ENCODE peak calls at places on chromosomes 5 and 9, in six cellular contexts. One of them, this sample, is unnamed.

GRCh38 chr5:176884571-176884890 is 14.6 kb downstream of the HK3 start:
- DNase-seq in foreskin fibroblast: no peak
- DNase-seq in posterior vena cava: peak; percentile 35
- DNase-seq in HAP-1: no peak
- DNase-seq in CD14-positive monocyte: no peak
- DNase-seq in CD8-positive, alpha-beta memory T cell: no peak
- DNase-seq in this sample: no peak

GRCh38 chr9:137354845-137355420 is 52.9 kb upstream of the NRARP start:
- DNase-seq in CD14-positive monocyte: no peak
- DNase-seq in HAP-1: no peak
- DNase-seq in CD8-positive, alpha-beta memory T cell: no peak
- DNase-seq in foreskin fibroblast: no peak
- DNase-seq in posterior vena cava: peak; percentile 78
- DNase-seq in this sample: no peak

GRCh38 chr9:4108708-4109444 is 191.0 kb downstream of the GLIS3 start:
- DNase-seq in HAP-1: peak; percentile 63
- DNase-seq in foreskin fibroblast: no peak
- DNase-seq in CD14-positive monocyte: no peak
- DNase-seq in CD8-positive, alpha-beta memory T cell: no peak
- DNase-seq in posterior vena cava: no peak
- DNase-seq in this sample: no peak

GRCh38 chr5:124399426-124399961 is 346.9 kb downstream of the ZNF608 start:
- DNase-seq in CD14-positive monocyte: no peak
- DNase-seq in posterior vena cava: no peak
- DNase-seq in foreskin fibroblast: peak; percentile 46
- DNase-seq in CD8-positive, alpha-beta memory T cell: no peak
- DNase-seq in HAP-1: no peak
- DNase-seq in this sample: no peak

GRCh38 chr5:66967826-66968262 is 228.8 kb downstream of the CD180 start:
- DNase-seq in foreskin fibroblast: peak; percentile 42
- DNase-seq in posterior vena cava: no peak
- DNase-seq in CD8-positive, alpha-beta memory T cell: no peak
- DNase-seq in CD14-positive monocyte: no peak
- DNase-seq in HAP-1: no peak
- DNase-seq in this sample: no peak

GRCh38 chr5:170791325-170791954 is 7.9 kb downstream of the GABRP start:
- DNase-seq in posterior vena cava: no peak
- DNase-seq in CD14-positive monocyte: no peak
- DNase-seq in foreskin fibroblast: peak; percentile 42
- DNase-seq in HAP-1: peak; percentile 57
- DNase-seq in CD8-positive, alpha-beta memory T cell: no peak
- DNase-seq in this sample: no peak

GRCh38 chr5:139593716-139594319 is 32.7 kb downstream of the UBE2D2 start:
- DNase-seq in CD8-positive, alpha-beta memory T cell: no peak
- DNase-seq in CD14-positive monocyte: no peak
- DNase-seq in foreskin fibroblast: peak; percentile 25
- DNase-seq in posterior vena cava: no peak
- DNase-seq in HAP-1: no peak
- DNase-seq in this sample: no peak

GRCh38 chr9:100411472-100412270 is 15.3 kb upstream of the MSANTD3 start:
- DNase-seq in foreskin fibroblast: peak; percentile 95
- DNase-seq in HAP-1: peak; percentile 95
- DNase-seq in posterior vena cava: peak; percentile 96
- DNase-seq in CD14-positive monocyte: peak; percentile 90
- DNase-seq in CD8-positive, alpha-beta memory T cell: peak; percentile 79
- DNase-seq in this sample: peak; percentile 91